ENCODE peak calls at places on chromosomes 4 and X, in eight cellular contexts. L is aorta; F is astrocyte of the cerebellum; X is cardiac muscle cell; W is kidney epithelial cell; M is fibroblast of lung; U is HFF-Myc; D is naive thymus-derived CD4-positive, alpha-beta T cell. T is an unnamed sample.
A peak's percentile ranks its signal among the peaks of the same experiment; 100 is the strongest.

GRCh38 chr4:5018096-5018495 is 1.2 kb downstream of the CYTL1 start:
- DNase-seq in X (no peak), L (no peak), M (no peak), U (no peak), W (no peak), F (no peak), D (no peak), T (peak; percentile 64)

GRCh38 chr4:48403779-48404178 is 62.5 kb downstream of the SLAIN2 start:
- DNase-seq in F (no peak), L (no peak), X (peak; percentile 30), W (no peak), U (no peak), M (no peak), D (no peak), T (peak; percentile 48)

GRCh38 chr4:82773049-82773448 is 25.5 kb downstream of the SCD5 start:
- DNase-seq in L (no peak), W (no peak), U (no peak), M (no peak), F (no peak), X (no peak), D (no peak), T (no peak)

GRCh38 chrX:55143621-55144020 is 54.8 kb downstream of the PAGE2 start:
- DNase-seq in D (no peak), L (no peak), X (no peak), F (no peak), W (no peak), M (no peak), U (no peak), T (no peak)

GRCh38 chrX:45505214-45505613 is 304.5 kb upstream of the DIPK2B start:
- DNase-seq in W (no peak), U (no peak), X (peak; percentile 18), M (peak; percentile 61), L (no peak), F (no peak), D (no peak), T (no peak)

GRCh38 chr4:174120446-174121142 is 162.9 kb downstream of the FBXO8 start:
- DNase-seq in W (peak; percentile 21), U (peak; percentile 46), F (peak; percentile 73), L (peak; percentile 65), X (peak; percentile 92), M (peak; percentile 90), D (no peak), T (peak; percentile 68)

GRCh38 chr4:24583451-24584174 is 741 bp downstream of the DHX15 start:
- DNase-seq in D (peak; percentile 31), W (no peak), M (peak; percentile 49), F (no peak), X (peak; percentile 60), L (peak; percentile 72), U (no peak), T (peak; percentile 83)

GRCh38 chr4:157246959-157247358 is 26.4 kb downstream of the GRIA2 start:
- DNase-seq in X (no peak), W (no peak), D (no peak), M (no peak), U (no peak), F (no peak), L (no peak), T (no peak)

GRCh38 chr4:184848510-184848909 is 22.7 kb upstream of the ACSL1 start:
- DNase-seq in W (no peak), F (no peak), X (no peak), U (no peak), D (no peak), M (no peak), L (no peak), T (peak; percentile 62)

GRCh38 chrX:48468247-48468671 is 1.8 kb downstream of the SLC38A5 start:
- DNase-seq in W (no peak), M (no peak), F (no peak), D (no peak), X (no peak), L (no peak), U (no peak), T (peak; percentile 74)

GRCh38 chrX:114134465-114134864 is 449.4 kb upstream of the HTR2C start:
- DNase-seq in L (no peak), D (no peak), X (peak; percentile 15), U (no peak), M (no peak), F (no peak), W (no peak), T (no peak)

GRCh38 chrX:137432609-137433008 is 133.3 kb upstream of the ZIC3 start:
- DNase-seq in M (no peak), W (no peak), L (no peak), X (no peak), U (no peak), F (peak; percentile 5), D (no peak), T (peak; percentile 40)

GRCh38 chr4:126742885-126743284 is 889.9 kb upstream of the INTU start:
- DNase-seq in W (no peak), U (no peak), F (no peak), X (no peak), D (no peak), L (no peak), M (no peak), T (no peak)

GRCh38 chrX:1679238-1679637 is 64.4 kb downstream of the ASMT start:
- DNase-seq in F (no peak), X (no peak), W (no peak), U (no peak), L (no peak), D (no peak), M (no peak), T (peak; percentile 51)

GRCh38 chr4:182764137-182764536 is 153.0 kb downstream of the DCTD start:
- DNase-seq in W (no peak), L (no peak), U (no peak), F (no peak), X (peak; percentile 8), M (no peak), D (no peak), T (no peak)

GRCh38 chr4:94758141-94758699 is 465 bp downstream of the BMPR1B start:
- DNase-seq in L (peak; percentile 76), M (no peak), U (no peak), X (peak; percentile 22), D (no peak), W (no peak), F (no peak), T (no peak)

GRCh38 chr4:18816228-18816891 is 794.8 kb upstream of the LCORL start:
- DNase-seq in M (no peak), W (no peak), L (no peak), U (no peak), F (no peak), D (no peak), X (no peak), T (no peak)

GRCh38 chrX:108735087-108735679 is 1.2 kb downstream of the IRS4 start:
- DNase-seq in D (no peak), U (no peak), X (no peak), L (no peak), M (no peak), F (no peak), W (no peak), T (no peak)

GRCh38 chr4:149173241-149174013 is 642.2 kb downstream of the IQCM start:
- DNase-seq in F (no peak), M (peak; percentile 23), L (no peak), W (no peak), X (no peak), U (no peak), D (no peak), T (peak; percentile 4)

GRCh38 chr4:10123227-10124101 is 6.9 kb upstream of the WDR1 start:
- DNase-seq in M (peak; percentile 49), X (peak; percentile 68), W (no peak), F (no peak), L (no peak), D (peak; percentile 53), U (no peak), T (no peak)

GRCh38 chrX:45771114-45771513 is 570.4 kb upstream of the DIPK2B start:
- DNase-seq in M (peak; percentile 94), L (peak; percentile 54), F (peak; percentile 62), X (peak; percentile 79), U (peak; percentile 92), W (peak; percentile 72), D (no peak), T (peak; percentile 56)

GRCh38 chr4:102606261-102606660 is 105.1 kb downstream of the NFKB1 start:
- DNase-seq in U (no peak), M (no peak), W (no peak), X (no peak), L (no peak), F (no peak), D (no peak), T (no peak)

GRCh38 chr4:88759039-88759631 is 61.5 kb upstream of the NAP1L5 start:
- DNase-seq in M (peak; percentile 88), W (no peak), F (peak; percentile 27), X (peak; percentile 83), D (no peak), U (peak; percentile 15), L (no peak), T (no peak)

DNA sequence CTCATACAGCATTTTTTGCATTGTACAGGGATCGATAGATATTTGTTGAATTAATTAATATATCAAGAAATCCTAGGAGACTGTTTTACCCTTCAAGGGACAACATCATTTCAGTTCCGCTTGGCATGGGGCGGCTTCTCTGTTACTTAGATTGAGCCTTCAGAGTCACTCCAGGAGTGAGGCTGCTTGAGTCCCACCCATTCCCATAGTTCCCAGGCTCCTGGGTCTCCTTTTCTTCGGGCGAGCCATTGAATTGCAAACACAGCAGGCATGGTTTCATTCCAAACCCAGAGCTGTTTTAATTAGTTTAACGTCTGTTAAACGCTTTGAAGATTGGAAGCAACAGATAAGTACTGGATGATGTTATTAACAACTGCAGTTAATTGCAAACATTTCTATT is 590 bp upstream of the EDA start:
- DNase-seq in M (no peak), D (no peak), U (no peak), L (no peak), X (no peak), W (no peak), F (no peak), T (no peak)
- H3K4me3 ChIP-seq in M (no peak overlapping the region), D (no peak overlapping the region), U (no peak overlapping the region), L (peak overlapping the region; percentile 26), X (peak overlapping the region; percentile 17), W (no peak overlapping the region), F (peak overlapping the region; percentile 26), T (no peak overlapping the region)

GRCh38 chrX:107119281-107119680 is 659 bp upstream of the RBM41 start:
- DNase-seq in D (no peak), X (no peak), L (no peak), W (no peak), M (no peak), F (no peak), U (no peak), T (no peak)
- H3K4me3 ChIP-seq in D (peak overlapping the region; percentile 60), X (no peak overlapping the region), L (no peak overlapping the region), W (peak overlapping the region; percentile 14), M (no peak overlapping the region), F (no peak overlapping the region), U (no peak overlapping the region), T (no peak overlapping the region)

DNA sequence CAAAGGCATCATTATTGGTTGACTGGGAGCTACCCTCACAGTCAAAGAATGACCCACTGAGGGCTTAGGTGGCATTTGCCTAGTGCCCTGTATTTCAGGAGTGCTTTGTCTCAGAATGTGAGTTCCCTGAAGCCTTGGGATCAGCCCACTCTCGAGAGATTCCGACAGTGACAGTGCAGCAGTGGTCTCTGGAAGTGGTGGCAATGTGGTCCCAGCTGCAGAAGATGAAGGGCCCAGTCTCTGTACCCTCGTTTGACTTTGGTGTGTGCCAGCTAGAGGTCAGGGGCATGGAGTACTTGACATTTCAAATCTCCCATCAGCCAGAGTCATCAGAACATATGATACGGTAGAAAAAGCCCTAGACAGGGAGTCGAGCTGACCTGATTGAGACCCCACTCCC is 153.7 kb downstream of the EFNB1 start:
- DNase-seq in D (no peak), W (no peak), L (no peak), M (no peak), U (no peak), X (no peak), F (no peak), T (no peak)
- H3K4me3 ChIP-seq in D (no peak overlapping the region), W (no peak overlapping the region), L (no peak overlapping the region), M (no peak overlapping the region), U (no peak overlapping the region), X (no peak overlapping the region), F (no peak overlapping the region), T (no peak overlapping the region)

GRCh38 chrX:131067846-131068745 is 9.9 kb downstream of the ARHGAP36 start:
- DNase-seq in U (no peak), L (no peak), W (no peak), M (no peak), D (no peak), F (no peak), X (no peak), T (no peak)
- H3K4me3 ChIP-seq in U (no peak overlapping the region), L (no peak overlapping the region), W (no peak overlapping the region), M (no peak overlapping the region), D (no peak overlapping the region), F (no peak overlapping the region), X (peak overlapping the region; percentile 23), T (no peak overlapping the region)